ENCODE peak calls at places on chromosome 22, in nine cellular contexts. I is esophagus squamous epithelium; S is HepG2; C is cardiac muscle cell; K is uterus; D is SJSA1; L is kidney; M is CD8-positive, alpha-beta memory T cell; A is hepatocyte. O is an unnamed sample.

GRCh38 chr22:50578776-50579310 is 616 bp upstream of the CPT1B start:
- DNase-seq in M (no peak), S (no peak), L (no peak), A (no peak), C (no peak), D (no peak), K (no peak), I (no peak), O (no peak)

GRCh38 chr22:26476705-26477340 is 6.8 kb downstream of the HPS4 start:
- DNase-seq in K (no peak), L (no peak), A (no peak), I (no peak), S (peak; percentile 32), C (peak; percentile 90), M (no peak), D (peak; percentile 77), O (no peak)

GRCh38 chr22:41563051-41563711 is 2.4 kb downstream of the CSDC2 start:
- DNase-seq in A (peak; percentile 55), C (peak; percentile 72), D (peak; percentile 81), L (no peak), K (peak; percentile 74), S (peak; percentile 43), I (no peak), M (no peak), O (no peak)

GRCh38 chr22:47210686-47211085 is 448.2 kb downstream of the TBC1D22A start:
- DNase-seq in K (no peak), A (no peak), D (no peak), S (no peak), C (no peak), I (no peak), L (no peak), M (peak; percentile 41), O (peak; percentile 16)

GRCh38 chr22:42347281-42347824 is 76.9 kb upstream of the TCF20 start:
- DNase-seq in I (no peak), A (no peak), K (no peak), C (no peak), L (no peak), S (no peak), D (no peak), M (no peak), O (no peak)

GRCh38 chr22:48277868-48278581 is 1515.6 kb downstream of the TBC1D22A start:
- DNase-seq in A (peak; percentile 50), M (no peak), S (no peak), C (no peak), L (peak; percentile 66), D (no peak), I (no peak), K (no peak), O (no peak)

GRCh38 chr22:50157976-50158375 is 12.6 kb upstream of the PANX2 start:
- DNase-seq in I (no peak), D (no peak), L (peak; percentile 90), M (no peak), K (no peak), A (no peak), S (no peak), C (no peak), O (peak; percentile 73)

GRCh38 chr22:41302016-41302767 is 867 bp downstream of the ZC3H7B start:
- DNase-seq in C (peak; percentile 8), D (no peak), S (no peak), L (no peak), I (no peak), A (peak; percentile 65), K (peak; percentile 26), M (no peak), O (no peak)

GRCh38 chr22:41822289-41823057 is 10.4 kb upstream of the SREBF2 start:
- DNase-seq in I (no peak), M (peak; percentile 50), L (no peak), D (peak; percentile 23), S (peak; percentile 62), C (peak; percentile 63), K (no peak), A (peak; percentile 71), O (no peak)

GRCh38 chr22:50185384-50186087 is at the start of gene TRABD:
- DNase-seq in M (peak; percentile 92), D (peak; percentile 70), K (peak; percentile 88), C (peak; percentile 94), A (peak; percentile 96), L (peak; percentile 97), I (no peak), S (peak; percentile 72), O (peak; percentile 84)

GRCh38 chr22:45306139-45306538 is 3.6 kb upstream of the FAM118A start:
- DNase-seq in K (no peak), D (no peak), S (no peak), L (no peak), I (no peak), A (no peak), M (no peak), C (no peak), O (no peak)

GRCh38 chr22:45302751-45303150 is 7.0 kb upstream of the FAM118A start:
- DNase-seq in D (no peak), C (no peak), S (no peak), I (no peak), K (no peak), L (no peak), M (no peak), A (no peak), O (no peak)

GRCh38 chr22:45308624-45309421 is 911 bp upstream of the FAM118A start:
- DNase-seq in C (no peak), M (no peak), S (no peak), I (no peak), A (no peak), L (peak; percentile 77), K (peak; percentile 27), D (no peak), O (no peak)

GRCh38 chr22:45304971-45305370 is 4.8 kb upstream of the FAM118A start:
- DNase-seq in I (no peak), A (no peak), L (no peak), D (peak; percentile 61), S (no peak), C (no peak), M (no peak), K (no peak), O (no peak)

GRCh38 chr22:45305456-45306065 is 4.2 kb upstream of the FAM118A start:
- DNase-seq in A (no peak), S (peak; percentile 45), K (no peak), M (no peak), D (no peak), L (no peak), I (no peak), C (no peak), O (no peak)
- H3K4me1 ChIP-seq in A (peaks cover 18% of the 10 kb centered on the region), S (peaks cover 44% of the 10 kb centered on the region), K (peaks cover 1% of the 10 kb centered on the region), M (peaks cover 12% of the 10 kb centered on the region), D (peaks cover 55% of the 10 kb centered on the region), L (peaks cover 3% of the 10 kb centered on the region), I (peaks cover 10% of the 10 kb centered on the region), C (no peaks in the 10 kb centered on the region), O (no peaks in the 10 kb centered on the region)

GRCh38 chr22:20230777-20231420 is 37.2 kb downstream of the RTN4R start:
- DNase-seq in L (no peak), A (no peak), I (no peak), S (no peak), C (no peak), K (no peak), M (no peak), D (no peak), O (no peak)
- H3K4me1 ChIP-seq in L (peaks cover 8% of the 10 kb centered on the region), A (peaks cover 10% of the 10 kb centered on the region), I (no peaks in the 10 kb centered on the region), S (no peaks in the 10 kb centered on the region), C (peaks cover 5% of the 10 kb centered on the region), K (peaks cover 6% of the 10 kb centered on the region), M (no peaks in the 10 kb centered on the region), D (no peaks in the 10 kb centered on the region), O (no peaks in the 10 kb centered on the region)

GRCh38 chr22:39215430-39216142 is 29.2 kb downstream of the PDGFB start:
- DNase-seq in C (no peak), M (peak; percentile 61), A (no peak), D (no peak), L (peak; percentile 57), K (no peak), S (no peak), I (no peak), O (no peak)

GRCh38 chr22:39215070-39215396 is 29.7 kb downstream of the PDGFB start:
- DNase-seq in C (no peak), A (no peak), S (no peak), I (no peak), L (peak; percentile 13), K (no peak), D (no peak), M (no peak), O (no peak)

GRCh38 chr22:39214383-39215069 is 30.3 kb downstream of the PDGFB start:
- DNase-seq in D (peak; percentile 24), I (no peak), L (peak; percentile 68), C (peak; percentile 12), S (peak; percentile 58), K (no peak), M (no peak), A (no peak), O (no peak)

GRCh38 chr22:39214006-39214382 is 30.8 kb downstream of the PDGFB start:
- DNase-seq in C (no peak), M (peak; percentile 28), L (no peak), K (no peak), D (no peak), S (no peak), A (no peak), I (no peak), O (no peak)

DNA sequence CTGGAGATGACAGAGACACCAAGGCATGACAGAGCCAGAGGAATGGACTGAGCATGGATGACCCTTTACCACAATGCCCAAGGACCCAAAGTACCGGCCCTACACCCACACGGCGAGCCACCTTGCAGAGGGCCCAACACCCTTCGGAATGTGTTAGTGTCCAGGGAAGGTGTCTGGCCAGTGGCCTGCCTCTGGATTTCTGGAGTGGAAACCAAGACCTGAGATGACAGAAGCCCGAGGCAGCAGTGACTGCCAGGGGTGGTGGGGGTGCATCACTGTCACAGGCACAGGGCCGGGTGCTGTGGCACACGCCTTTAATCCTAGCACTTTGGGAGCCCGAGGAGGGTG is 28.7 kb downstream of the PDGFB start:
- DNase-seq in A (no peak), C (no peak), I (no peak), D (no peak), K (no peak), S (no peak), M (no peak), L (peak; percentile 39), O (no peak)
- H3K4me1 ChIP-seq in A (peaks cover 17% of the 10 kb centered on the region), C (peaks cover 8% of the 10 kb centered on the region), I (peaks cover 4% of the 10 kb centered on the region), D (peaks cover 23% of the 10 kb centered on the region), K (no peaks in the 10 kb centered on the region), S (peaks cover 26% of the 10 kb centered on the region), M (no peaks in the 10 kb centered on the region), L (no peaks in the 10 kb centered on the region), O (no peaks in the 10 kb centered on the region)

GRCh38 chr22:23180301-23180892 is at the start of gene BCR:
- DNase-seq in L (peak; percentile 88), C (peak; percentile 78), M (peak; percentile 73), A (peak; percentile 90), I (no peak), S (no peak), D (peak; percentile 56), K (peak; percentile 63), O (peak; percentile 56)

GRCh38 chr22:23179381-23180294 is 671 bp upstream of the BCR start:
- DNase-seq in A (peak; percentile 63), M (no peak), K (peak; percentile 50), C (peak; percentile 18), I (no peak), S (no peak), D (peak; percentile 33), L (peak; percentile 85), O (no peak)

GRCh38 chr22:23181763-23182288 is 1.5 kb downstream of the BCR start:
- DNase-seq in I (no peak), A (no peak), K (no peak), L (no peak), M (peak; percentile 50), C (no peak), D (no peak), S (no peak), O (no peak)

GRCh38 chr22:23182289-23183106 is 2.2 kb downstream of the BCR start:
- DNase-seq in I (no peak), K (no peak), M (no peak), A (peak; percentile 56), C (no peak), D (no peak), L (no peak), S (no peak), O (no peak)

GRCh38 chr22:23180893-23181762 is 819 bp downstream of the BCR start:
- DNase-seq in L (peak; percentile 82), M (peak; percentile 64), A (no peak), D (no peak), K (no peak), C (no peak), I (no peak), S (no peak), O (no peak)
- H3K4me1 ChIP-seq in L (peaks cover 37% of the 10 kb centered on the region), M (peaks cover 62% of the 10 kb centered on the region), A (peaks cover 51% of the 10 kb centered on the region), D (peaks cover 50% of the 10 kb centered on the region), K (peaks cover 28% of the 10 kb centered on the region), C (peaks cover 21% of the 10 kb centered on the region), I (peaks cover 49% of the 10 kb centered on the region), S (peaks cover 80% of the 10 kb centered on the region), O (peaks cover 3% of the 10 kb centered on the region)

O was measured in lung.